ENCODE peak calls at places on chromosomes 11 and 22, in five cellular contexts. O is mesenchymal stem cell, Q is neuronal stem cell, J is H9, I is trophoblast cell. P is an unnamed sample.

GRCh38 chr11:57235761-57236703 is 1.0 kb downstream of the APLNR start:
- DNase-seq in O (no peak), Q (no peak), J (no peak), I (no peak), P (no peak)

GRCh38 chr11:112632866-112633505 is 328.2 kb upstream of the NCAM1 start:
- DNase-seq in O (no peak), Q (no peak), J (no peak), I (peak), P (no peak)

GRCh38 chr11:66211100-66211499 is 57.3 kb upstream of the RAB1B start:
- DNase-seq in O (no peak), Q (no peak), J (peak), I (no peak), P (no peak)

GRCh38 chr11:120608760-120609211 is 97.2 kb downstream of the GRIK4 start:
- DNase-seq in O (no peak), Q (no peak), J (peak), I (peak), P (no peak)

GRCh38 chr11:65224939-65225283 is 36.9 kb upstream of the POLA2 start:
- DNase-seq in O (peak), Q (no peak), J (peak), I (peak), P (no peak)

GRCh38 chr11:68503792-68504191 is 43.2 kb downstream of the PPP6R3 start:
- DNase-seq in O (no peak), Q (no peak), J (no peak), I (peak), P (no peak)

GRCh38 chr11:106399075-106399500 is 321.6 kb downstream of the AASDHPPT start:
- DNase-seq in O (peak), Q (no peak), J (no peak), I (peak), P (no peak)

GRCh38 chr22:50143096-50143495 is 27.4 kb upstream of the PANX2 start:
- DNase-seq in O (no peak), Q (no peak), J (no peak), I (no peak), P (no peak)

GRCh38 chr22:40436460-40437431 is 66.4 kb downstream of the SGSM3 start:
- DNase-seq in O (peak), Q (peak), J (no peak), I (peak), P (no peak)

GRCh38 chr22:20151276-20151588 is 377 bp upstream of the CCDC188 start:
- DNase-seq in O (no peak), Q (no peak), J (no peak), I (peak), P (no peak)

GRCh38 chr11:36326524-36327419 is 30.7 kb downstream of the PRR5L start:
- DNase-seq in O (no peak), Q (no peak), J (no peak), I (no peak), P (no peak)

GRCh38 chr11:18671246-18671645 is 27.3 kb upstream of the TMEM86A start:
- DNase-seq in O (no peak), Q (no peak), J (no peak), I (no peak), P (no peak)

GRCh38 chr11:86091086-86091485 is 22.2 kb upstream of the PICALM start:
- DNase-seq in O (no peak), Q (no peak), J (no peak), I (no peak), P (no peak)

GRCh38 chr11:43359432-43359818 is 705 bp downstream of the TTC17 start:
- DNase-seq in O (peak), Q (peak), J (peak), I (peak), P (no peak)

GRCh38 chr11:9138612-9139579 is 47.5 kb upstream of the SCUBE2 start:
- DNase-seq in O (peak), Q (no peak), J (no peak), I (peak), P (no peak)

GRCh38 chr22:38572065-38572464 is 2.1 kb upstream of the DMC1 start:
- DNase-seq in O (peak), Q (peak), J (no peak), I (peak), P (peak)

GRCh38 chr11:100396281-100396680 is 290.8 kb upstream of the ARHGAP42 start:
- DNase-seq in O (peak), Q (no peak), J (no peak), I (no peak), P (no peak)

GRCh38 chr22:19957445-19957844 is 15.8 kb upstream of the TXNRD2 start:
- DNase-seq in O (no peak), Q (no peak), J (no peak), I (no peak), P (no peak)

GRCh38 chr11:66600219-66600923 is 7.4 kb downstream of the CCS start:
- DNase-seq in O (no peak), Q (no peak), J (no peak), I (no peak), P (no peak)

GRCh38 chr11:26243426-26243825 is 88.5 kb upstream of the ANO3 start:
- DNase-seq in O (no peak), Q (no peak), J (no peak), I (peak), P (no peak)

GRCh38 chr11:86247608-86248007 is 3.1 kb downstream of the EED start:
- DNase-seq in O (no peak), Q (no peak), J (no peak), I (no peak), P (no peak)

GRCh38 chr11:9530020-9530628 is 43.3 kb upstream of the WEE1 start:
- DNase-seq in O (no peak), Q (no peak), J (no peak), I (peak), P (peak)

GRCh38 chr11:27914080-27914479 is 193.9 kb downstream of the KIF18A start:
- DNase-seq in O (no peak), Q (no peak), J (no peak), I (no peak), P (no peak)

GRCh38 chr11:56910785-56911184 is 77.9 kb upstream of the OR5AK2 start:
- DNase-seq in O (no peak), Q (no peak), J (no peak), I (no peak), P (no peak)

GRCh38 chr11:69703711-69704507 is at the start of gene FGF19:
- DNase-seq in O (peak), Q (no peak), J (peak), I (no peak), P (peak)

GRCh38 chr11:60899021-60899936 is 7.1 kb downstream of the PRPF19 start:
- DNase-seq in O (peak), Q (peak), J (peak), I (peak), P (no peak)

GRCh38 chr11:77170107-77170506 is 42.1 kb downstream of the MYO7A start:
- DNase-seq in O (no peak), Q (no peak), J (peak), I (peak), P (peak)

DNA sequence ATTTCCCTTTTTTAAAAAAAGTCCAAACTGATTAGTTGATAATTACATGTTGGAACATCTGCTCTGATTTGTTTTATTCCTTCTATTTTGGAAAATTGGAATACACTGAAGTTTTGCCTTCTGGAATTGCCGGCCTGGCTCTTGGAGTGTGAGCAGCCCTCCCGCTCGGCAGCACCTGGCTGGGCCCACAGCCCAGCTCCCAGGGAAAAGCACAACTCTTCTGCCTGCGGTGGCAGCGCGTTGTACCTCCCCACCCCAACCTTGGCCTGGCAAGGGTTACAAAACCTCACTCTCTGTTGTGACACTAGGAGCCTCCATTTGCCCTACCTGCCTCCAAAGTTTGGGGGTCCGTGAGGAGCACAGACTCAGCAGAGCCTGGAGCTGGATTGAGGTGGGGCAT is 143.7 kb downstream of the NXPE2 start:
- DNase-seq in O (no peak), Q (no peak), J (no peak), I (no peak), P (no peak)
- H2BK12ac ChIP-seq in O (no peak), Q (peak), J (no peak), I (no peak), P (peak)

DNA sequence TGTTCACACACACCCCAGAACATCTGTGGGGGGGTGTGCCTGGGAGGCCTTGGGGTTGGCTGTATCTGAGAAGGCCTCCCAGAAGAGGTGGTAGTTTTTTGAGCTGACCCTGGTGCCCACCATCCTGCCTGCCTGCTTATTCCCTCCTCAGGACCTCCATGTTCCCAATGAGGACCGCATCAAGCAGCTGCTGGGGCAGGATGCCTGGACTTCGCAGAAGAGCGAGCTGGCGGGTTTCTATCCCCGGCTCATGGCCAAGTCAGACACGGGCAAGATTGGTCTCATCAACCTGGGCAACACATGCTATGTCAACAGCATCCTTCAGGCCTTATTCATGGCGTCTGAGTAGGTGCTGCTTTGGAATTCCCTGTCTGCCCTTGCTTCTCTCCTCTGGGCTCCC is 17.0 kb downstream of the USP35 start:
- DNase-seq in O (no peak), Q (no peak), J (no peak), I (no peak), P (no peak)
- H2BK12ac ChIP-seq in O (no peak), Q (no peak), J (no peak), I (no peak), P (no peak)

GRCh38 chr22:37215890-37216289 is 3.6 kb upstream of the SSTR3 start:
- DNase-seq in O (no peak), Q (no peak), J (no peak), I (no peak), P (no peak)
- H2BK12ac ChIP-seq in O (no peak), Q (no peak), J (no peak), I (no peak), P (no peak)

GRCh38 chr11:72239849-72240460 is 4.0 kb downstream of the PHOX2A start:
- DNase-seq in O (no peak), Q (no peak), J (peak), I (peak), P (no peak)
- H2BK12ac ChIP-seq in O (no peak), Q (peak), J (no peak), I (no peak), P (no peak)

DNA sequence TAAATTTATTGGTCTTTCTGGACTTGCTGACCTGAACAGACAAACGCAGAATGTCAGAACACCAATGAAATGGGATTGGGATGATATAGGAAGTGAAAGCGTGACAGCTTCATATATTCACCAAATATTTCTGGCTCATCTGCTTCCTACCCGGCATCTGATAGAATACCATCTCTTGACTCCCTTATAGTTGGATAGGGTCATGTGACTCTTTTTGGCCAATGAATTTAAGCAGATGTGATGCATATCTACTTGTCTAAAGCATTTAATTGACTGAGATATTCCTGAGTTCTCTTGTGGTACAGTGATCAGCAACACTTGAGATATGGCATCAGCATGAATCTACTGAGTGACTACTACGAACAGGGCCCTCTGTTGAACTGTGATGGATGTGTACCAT is 2.5 kb upstream of the CAPRIN1 start:
- DNase-seq in O (no peak), Q (no peak), J (no peak), I (no peak), P (no peak)
- H2BK12ac ChIP-seq in O (no peak), Q (no peak), J (no peak), I (no peak), P (no peak)

GRCh38 chr11:19992162-19992561 is 168.1 kb downstream of the DBX1 start:
- DNase-seq in O (peak), Q (no peak), J (no peak), I (no peak), P (no peak)
- H2BK12ac ChIP-seq in O (no peak), Q (no peak), J (no peak), I (no peak), P (no peak)

DNA sequence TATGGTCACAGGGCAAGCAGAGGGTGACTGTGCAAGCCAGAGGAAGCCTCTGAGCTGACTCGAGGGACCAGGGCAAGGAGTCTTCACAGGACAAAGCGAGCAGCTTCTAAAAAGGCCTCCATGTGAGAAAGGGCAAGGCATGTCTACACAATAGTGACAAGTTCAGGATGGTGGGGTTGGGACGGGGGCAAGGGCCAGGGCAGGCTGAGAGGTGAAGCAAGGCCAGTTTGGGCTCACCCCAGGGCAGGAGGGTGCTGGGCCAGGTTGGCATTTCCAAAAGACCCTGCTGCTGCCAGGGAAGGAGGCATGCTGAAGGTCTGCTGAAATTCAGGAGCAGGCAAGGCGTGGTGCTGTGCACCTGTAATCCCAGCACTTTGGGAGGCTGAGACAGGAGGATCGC is 12.3 kb upstream of the CABP7 start:
- DNase-seq in O (no peak), Q (no peak), J (no peak), I (no peak), P (no peak)
- H2BK12ac ChIP-seq in O (no peak), Q (no peak), J (no peak), I (no peak), P (no peak)

DNA sequence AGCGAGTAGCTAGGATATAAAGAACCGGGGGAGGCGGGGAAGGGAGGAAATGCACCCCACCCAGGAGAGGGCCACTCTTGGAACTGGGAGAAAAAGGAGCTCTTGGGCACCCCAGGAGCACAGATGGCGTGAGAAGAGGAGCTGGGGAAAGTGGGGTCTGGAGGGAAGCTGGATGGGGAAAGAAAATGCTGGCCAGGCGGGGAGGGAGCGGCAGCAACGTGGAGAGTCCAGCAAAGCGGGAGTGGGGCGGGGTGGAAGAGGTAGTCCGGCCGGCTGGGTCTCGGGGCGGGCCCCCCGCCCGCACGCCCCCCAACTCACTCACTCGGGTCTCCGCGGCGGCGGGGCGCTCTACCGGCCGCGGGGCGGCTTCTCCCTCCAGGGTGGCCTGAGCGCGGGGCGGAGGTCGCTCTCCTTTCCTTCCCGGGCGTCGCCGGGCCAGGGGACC is 522 bp downstream of the TOB2 start:
- DNase-seq in O (peak), Q (peak), J (no peak), I (no peak), P (no peak)
- H2BK12ac ChIP-seq in O (no peak), Q (no peak), J (no peak), I (no peak), P (no peak)

GRCh38 chr22:41933411-41934177 is 7.0 kb upstream of the TNFRSF13C start:
- DNase-seq in O (no peak), Q (no peak), J (no peak), I (no peak), P (no peak)
- H2BK12ac ChIP-seq in O (no peak), Q (no peak), J (no peak), I (no peak), P (no peak)

DNA sequence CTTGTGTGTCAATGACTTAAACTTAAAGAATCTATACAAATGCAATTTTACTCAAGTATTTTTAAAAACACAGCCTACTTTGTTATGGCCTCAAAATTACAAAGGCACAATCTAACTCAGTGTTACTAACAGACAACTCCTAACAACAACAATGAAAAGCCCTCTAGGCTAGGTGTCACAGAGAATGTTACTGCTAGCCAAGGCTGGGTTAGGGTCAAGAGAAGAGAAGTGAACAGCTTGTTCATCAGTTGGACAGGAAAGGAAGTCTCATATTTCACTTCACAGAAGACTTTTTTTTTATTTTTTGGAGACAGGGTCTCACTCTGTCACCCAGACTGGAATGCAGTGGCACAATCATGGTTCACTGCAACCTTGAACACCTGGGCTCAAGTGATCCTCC is 26.0 kb downstream of the CLDN25 start:
- DNase-seq in O (no peak), Q (no peak), J (no peak), I (no peak), P (no peak)
- H2BK12ac ChIP-seq in O (no peak), Q (no peak), J (no peak), I (no peak), P (no peak)